ENCODE peak calls at places on chromosomes 16 and 17, in nine cellular contexts. One of them, this sample, is unnamed.

GRCh38 chr17:70230883-70231282 is 61.6 kb downstream of the KCNJ2 start:
- DNase-seq in tibial artery: no peak
- DNase-seq in bronchial epithelial cell: peak; percentile 19
- DNase-seq in neural crest cell: no peak
- DNase-seq in thoracic aorta: no peak
- DNase-seq in body of pancreas: no peak
- DNase-seq in BE2C: no peak
- DNase-seq in GM06990: no peak
- DNase-seq in omental fat pad: no peak
- DNase-seq in this sample: no peak

GRCh38 chr17:44105941-44106340 is 17.5 kb downstream of the HDAC5 start:
- DNase-seq in tibial artery: no peak
- DNase-seq in bronchial epithelial cell: no peak
- DNase-seq in neural crest cell: no peak
- DNase-seq in thoracic aorta: no peak
- DNase-seq in body of pancreas: no peak
- DNase-seq in BE2C: no peak
- DNase-seq in GM06990: no peak
- DNase-seq in omental fat pad: no peak
- DNase-seq in this sample: no peak

GRCh38 chr16:66925322-66925840 is at the start of gene RRAD:
- DNase-seq in tibial artery: peak; percentile 76
- DNase-seq in bronchial epithelial cell: no peak
- DNase-seq in neural crest cell: no peak
- DNase-seq in thoracic aorta: peak; percentile 69
- DNase-seq in body of pancreas: no peak
- DNase-seq in BE2C: no peak
- DNase-seq in GM06990: peak; percentile 41
- DNase-seq in omental fat pad: no peak
- DNase-seq in this sample: no peak

GRCh38 chr17:75130632-75131277 is 787 bp downstream of the NT5C start:
- DNase-seq in tibial artery: no peak
- DNase-seq in bronchial epithelial cell: peak; percentile 43
- DNase-seq in neural crest cell: peak; percentile 47
- DNase-seq in thoracic aorta: no peak
- DNase-seq in body of pancreas: peak; percentile 44
- DNase-seq in BE2C: peak; percentile 78
- DNase-seq in GM06990: peak; percentile 62
- DNase-seq in omental fat pad: no peak
- DNase-seq in this sample: no peak

GRCh38 chr17:1034652-1035210 is 37.8 kb downstream of the TIMM22 start:
- DNase-seq in tibial artery: no peak
- DNase-seq in bronchial epithelial cell: no peak
- DNase-seq in neural crest cell: no peak
- DNase-seq in thoracic aorta: no peak
- DNase-seq in body of pancreas: no peak
- DNase-seq in BE2C: no peak
- DNase-seq in GM06990: no peak
- DNase-seq in omental fat pad: no peak
- DNase-seq in this sample: no peak

GRCh38 chr17:44066204-44066930 is at the start of gene LSM12:
- DNase-seq in tibial artery: peak; percentile 84
- DNase-seq in bronchial epithelial cell: peak; percentile 74
- DNase-seq in neural crest cell: peak; percentile 91
- DNase-seq in thoracic aorta: peak; percentile 56
- DNase-seq in body of pancreas: peak; percentile 93
- DNase-seq in BE2C: peak; percentile 95
- DNase-seq in GM06990: peak; percentile 96
- DNase-seq in omental fat pad: peak; percentile 59
- DNase-seq in this sample: peak; percentile 97

GRCh38 chr17:82970818-82971610 is 108.4 kb upstream of the METRNL start:
- DNase-seq in tibial artery: no peak
- DNase-seq in bronchial epithelial cell: no peak
- DNase-seq in neural crest cell: no peak
- DNase-seq in thoracic aorta: no peak
- DNase-seq in body of pancreas: no peak
- DNase-seq in BE2C: no peak
- DNase-seq in GM06990: no peak
- DNase-seq in omental fat pad: no peak
- DNase-seq in this sample: no peak

GRCh38 chr17:2634361-2634960 is 41.0 kb downstream of the PAFAH1B1 start:
- DNase-seq in tibial artery: no peak
- DNase-seq in bronchial epithelial cell: peak; percentile 92
- DNase-seq in neural crest cell: no peak
- DNase-seq in thoracic aorta: no peak
- DNase-seq in body of pancreas: no peak
- DNase-seq in BE2C: no peak
- DNase-seq in GM06990: no peak
- DNase-seq in omental fat pad: no peak
- DNase-seq in this sample: no peak

GRCh38 chr16:82782715-82783251 is 156.0 kb downstream of the CDH13 start:
- DNase-seq in tibial artery: no peak
- DNase-seq in bronchial epithelial cell: no peak
- DNase-seq in neural crest cell: no peak
- DNase-seq in thoracic aorta: no peak
- DNase-seq in body of pancreas: peak; percentile 12
- DNase-seq in BE2C: no peak
- DNase-seq in GM06990: no peak
- DNase-seq in omental fat pad: no peak
- DNase-seq in this sample: no peak

GRCh38 chr17:8393470-8394231 is 4.0 kb downstream of the RNF222 start:
- DNase-seq in tibial artery: no peak
- DNase-seq in bronchial epithelial cell: peak; percentile 87
- DNase-seq in neural crest cell: no peak
- DNase-seq in thoracic aorta: no peak
- DNase-seq in body of pancreas: no peak
- DNase-seq in BE2C: no peak
- DNase-seq in GM06990: no peak
- DNase-seq in omental fat pad: no peak
- DNase-seq in this sample: no peak

GRCh38 chr16:10752843-10753523 is 9.3 kb downstream of the NUBP1 start:
- DNase-seq in tibial artery: peak; percentile 86
- DNase-seq in bronchial epithelial cell: no peak
- DNase-seq in neural crest cell: no peak
- DNase-seq in thoracic aorta: no peak
- DNase-seq in body of pancreas: no peak
- DNase-seq in BE2C: no peak
- DNase-seq in GM06990: peak; percentile 60
- DNase-seq in omental fat pad: peak; percentile 37
- DNase-seq in this sample: peak; percentile 53

GRCh38 chr16:11136600-11136999 is 119.4 kb downstream of the SOCS1 start:
- DNase-seq in tibial artery: no peak
- DNase-seq in bronchial epithelial cell: no peak
- DNase-seq in neural crest cell: no peak
- DNase-seq in thoracic aorta: no peak
- DNase-seq in body of pancreas: no peak
- DNase-seq in BE2C: peak; percentile 84
- DNase-seq in GM06990: no peak
- DNase-seq in omental fat pad: no peak
- DNase-seq in this sample: no peak

GRCh38 chr16:59090501-59090900 is 356.4 kb upstream of the GOT2 start:
- DNase-seq in tibial artery: no peak
- DNase-seq in bronchial epithelial cell: no peak
- DNase-seq in neural crest cell: no peak
- DNase-seq in thoracic aorta: no peak
- DNase-seq in body of pancreas: no peak
- DNase-seq in BE2C: no peak
- DNase-seq in GM06990: no peak
- DNase-seq in omental fat pad: no peak
- DNase-seq in this sample: no peak

GRCh38 chr17:12256380-12256995 is 235.8 kb downstream of the MAP2K4 start:
- DNase-seq in tibial artery: peak; percentile 39
- DNase-seq in bronchial epithelial cell: peak; percentile 49
- DNase-seq in neural crest cell: peak; percentile 5
- DNase-seq in thoracic aorta: no peak
- DNase-seq in body of pancreas: peak; percentile 34
- DNase-seq in BE2C: peak; percentile 5
- DNase-seq in GM06990: peak; percentile 12
- DNase-seq in omental fat pad: no peak
- DNase-seq in this sample: no peak
- TF ChIP-seq CTCF in tibial artery: peak; percentile 81
- TF ChIP-seq CTCF in bronchial epithelial cell: peak; percentile 59
- TF ChIP-seq CTCF in neural crest cell: peak; percentile 92
- TF ChIP-seq CTCF in thoracic aorta: peak; percentile 80
- TF ChIP-seq CTCF in body of pancreas: peak; percentile 94
- TF ChIP-seq CTCF in BE2C: peak; percentile 63
- TF ChIP-seq CTCF in GM06990: peak; percentile 75
- TF ChIP-seq CTCF in omental fat pad: no peak
- TF ChIP-seq CTCF in this sample: peak; percentile 13

GRCh38 chr17:56499799-56500388 is 93.6 kb upstream of the NOG start:
- DNase-seq in tibial artery: no peak
- DNase-seq in bronchial epithelial cell: peak; percentile 50
- DNase-seq in neural crest cell: no peak
- DNase-seq in thoracic aorta: no peak
- DNase-seq in body of pancreas: no peak
- DNase-seq in BE2C: peak; percentile 18
- DNase-seq in GM06990: no peak
- DNase-seq in omental fat pad: no peak
- DNase-seq in this sample: no peak
- TF ChIP-seq CTCF in tibial artery: no peak
- TF ChIP-seq CTCF in bronchial epithelial cell: peak; percentile 34
- TF ChIP-seq CTCF in neural crest cell: peak; percentile 65
- TF ChIP-seq CTCF in thoracic aorta: no peak
- TF ChIP-seq CTCF in body of pancreas: peak; percentile 24
- TF ChIP-seq CTCF in BE2C: peak; percentile 56
- TF ChIP-seq CTCF in GM06990: peak; percentile 46
- TF ChIP-seq CTCF in omental fat pad: no peak
- TF ChIP-seq CTCF in this sample: no peak

DNA sequence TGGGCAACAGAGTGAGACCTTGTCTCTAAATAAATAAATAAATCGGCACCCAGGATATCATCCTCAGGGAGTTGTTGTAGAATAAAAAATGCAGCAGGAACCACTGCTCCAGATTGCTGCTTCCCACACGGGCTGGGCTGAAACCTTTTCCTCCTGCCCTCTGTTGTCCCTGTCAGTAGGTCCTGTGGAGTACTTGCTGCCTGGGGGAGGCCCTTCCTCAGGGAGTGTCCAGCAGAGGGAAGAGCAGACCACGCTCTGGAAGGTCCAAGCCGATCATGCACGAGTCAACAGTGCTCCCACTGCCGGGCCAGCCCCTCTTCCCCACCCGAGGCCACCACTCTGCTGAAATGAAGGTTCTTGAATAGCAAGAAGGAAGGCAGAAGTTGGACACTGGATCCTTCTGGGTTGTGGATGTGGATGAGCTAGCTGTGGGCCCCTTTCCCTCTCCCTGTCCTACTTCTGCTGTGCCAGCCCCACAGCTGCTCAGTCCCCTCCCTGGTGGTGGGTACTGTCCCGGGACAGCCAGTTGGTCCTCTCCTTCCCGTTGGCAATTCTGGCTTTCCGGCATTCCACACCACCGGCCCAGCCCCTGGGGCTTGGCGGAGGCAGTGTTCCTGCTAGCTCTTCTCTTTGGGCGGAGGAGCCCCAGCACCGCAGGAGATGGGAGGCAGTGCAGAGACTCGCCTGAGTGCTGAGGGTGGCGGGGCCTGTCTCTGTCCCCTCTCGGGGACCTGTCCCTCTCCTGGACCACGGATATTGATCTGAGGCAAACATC is 10.8 kb downstream of the CDK5R1 start:
- DNase-seq in tibial artery: no peak
- DNase-seq in bronchial epithelial cell: peak; percentile 10
- DNase-seq in neural crest cell: no peak
- DNase-seq in thoracic aorta: no peak
- DNase-seq in body of pancreas: no peak
- DNase-seq in BE2C: no peak
- DNase-seq in GM06990: no peak
- DNase-seq in omental fat pad: no peak
- DNase-seq in this sample: no peak
- TF ChIP-seq CTCF in tibial artery: no peak
- TF ChIP-seq CTCF in bronchial epithelial cell: no peak
- TF ChIP-seq CTCF in neural crest cell: no peak
- TF ChIP-seq CTCF in thoracic aorta: no peak
- TF ChIP-seq CTCF in body of pancreas: no peak
- TF ChIP-seq CTCF in BE2C: no peak
- TF ChIP-seq CTCF in GM06990: peak; percentile 1
- TF ChIP-seq CTCF in omental fat pad: no peak
- TF ChIP-seq CTCF in this sample: no peak

GRCh38 chr17:67375761-67376160 is 1.3 kb upstream of the PITPNC1 start:
- DNase-seq in tibial artery: no peak
- DNase-seq in bronchial epithelial cell: no peak
- DNase-seq in neural crest cell: no peak
- DNase-seq in thoracic aorta: no peak
- DNase-seq in body of pancreas: no peak
- DNase-seq in BE2C: no peak
- DNase-seq in GM06990: no peak
- DNase-seq in omental fat pad: no peak
- DNase-seq in this sample: no peak

GRCh38 chr17:67377727-67378443 is 804 bp downstream of the PITPNC1 start:
- DNase-seq in tibial artery: peak; percentile 47
- DNase-seq in bronchial epithelial cell: peak; percentile 24
- DNase-seq in neural crest cell: peak; percentile 47
- DNase-seq in thoracic aorta: no peak
- DNase-seq in body of pancreas: peak; percentile 61
- DNase-seq in BE2C: peak; percentile 63
- DNase-seq in GM06990: peak; percentile 71
- DNase-seq in omental fat pad: no peak
- DNase-seq in this sample: peak; percentile 54

GRCh38 chr17:67376509-67376891 is 581 bp upstream of the PITPNC1 start:
- DNase-seq in tibial artery: no peak
- DNase-seq in bronchial epithelial cell: no peak
- DNase-seq in neural crest cell: no peak
- DNase-seq in thoracic aorta: no peak
- DNase-seq in body of pancreas: peak; percentile 43
- DNase-seq in BE2C: peak; percentile 34
- DNase-seq in GM06990: no peak
- DNase-seq in omental fat pad: no peak
- DNase-seq in this sample: no peak

GRCh38 chr17:67378444-67379250 is 1.6 kb downstream of the PITPNC1 start:
- DNase-seq in tibial artery: peak; percentile 76
- DNase-seq in bronchial epithelial cell: peak; percentile 69
- DNase-seq in neural crest cell: peak; percentile 82
- DNase-seq in thoracic aorta: no peak
- DNase-seq in body of pancreas: peak; percentile 83
- DNase-seq in BE2C: peak; percentile 88
- DNase-seq in GM06990: peak; percentile 81
- DNase-seq in omental fat pad: no peak
- DNase-seq in this sample: peak; percentile 77

DNA sequence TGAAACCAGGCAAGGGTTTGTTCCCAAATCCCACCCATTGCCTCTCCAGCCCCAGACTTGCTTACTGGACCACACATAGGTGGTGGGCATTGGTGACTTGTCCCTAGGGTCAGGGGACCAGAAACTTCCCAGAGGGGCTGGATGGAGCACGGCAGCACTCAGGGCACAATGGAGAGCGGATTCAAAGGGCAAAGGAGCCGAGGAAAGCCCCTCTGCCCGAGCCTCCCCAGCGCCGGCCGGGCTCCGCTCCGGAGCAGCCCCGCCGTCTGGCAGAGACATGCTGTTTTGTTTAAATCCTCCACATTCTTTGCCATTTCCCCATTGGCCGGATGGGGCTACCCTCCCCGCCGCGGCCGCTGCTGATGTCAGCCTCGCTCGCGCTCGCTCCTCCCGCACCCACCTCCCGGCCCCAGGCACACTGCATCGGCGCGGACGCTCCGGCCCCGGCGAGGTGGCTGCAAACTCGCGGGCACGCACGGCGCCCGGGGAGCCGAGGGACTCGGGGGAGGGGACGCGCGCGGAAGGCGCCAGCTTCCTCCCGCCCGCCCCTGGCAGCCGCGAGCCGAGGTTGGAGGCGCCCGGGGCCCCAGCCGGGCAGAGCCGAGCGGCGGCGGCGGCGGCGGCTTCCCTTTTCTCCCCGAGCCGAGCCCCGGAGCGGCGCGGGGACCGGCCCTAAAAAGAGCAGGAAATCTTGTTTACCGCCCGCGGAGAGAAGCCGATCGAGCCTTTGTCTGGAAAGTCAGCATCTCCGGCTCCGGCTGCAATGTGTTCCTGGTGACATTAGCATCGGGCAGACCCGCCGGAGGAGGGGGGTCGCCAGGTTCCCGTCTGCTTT is at the start of gene PITPNC1:
- DNase-seq in tibial artery: peak; percentile 83
- DNase-seq in bronchial epithelial cell: peak; percentile 69
- DNase-seq in neural crest cell: peak; percentile 81
- DNase-seq in thoracic aorta: peak; percentile 66
- DNase-seq in body of pancreas: peak; percentile 88
- DNase-seq in BE2C: peak; percentile 94
- DNase-seq in GM06990: peak; percentile 91
- DNase-seq in omental fat pad: peak; percentile 54
- DNase-seq in this sample: peak; percentile 77
- TF ChIP-seq CTCF in tibial artery: peak; percentile 11
- TF ChIP-seq CTCF in bronchial epithelial cell: no peak
- TF ChIP-seq CTCF in neural crest cell: no peak
- TF ChIP-seq CTCF in thoracic aorta: peak; percentile 9
- TF ChIP-seq CTCF in body of pancreas: no peak
- TF ChIP-seq CTCF in BE2C: no peak
- TF ChIP-seq CTCF in GM06990: peak; percentile 7
- TF ChIP-seq CTCF in omental fat pad: no peak
- TF ChIP-seq CTCF in this sample: no peak